ENCODE peak calls at places on chromosomes 11 and 22, in four cellular contexts. E is H1, W is HepG2, M is GM12878. Z is an unnamed sample.

GRCh38 chr11:91199866-91200265 is 977.0 kb upstream of the CHORDC1 start:
- DNase-seq in W (no peak), M (no peak), E (no peak), Z (no peak)

GRCh38 chr11:35387341-35387982 is 31.9 kb downstream of the SLC1A2 start:
- DNase-seq in E (no peak), M (no peak), W (no peak), Z (no peak)

GRCh38 chr22:44729391-44730012 is 22.9 kb upstream of the ARHGAP8 start:
- DNase-seq in W (no peak), M (no peak), E (peak), Z (no peak)

GRCh38 chr11:57668467-57668890 is 565 bp downstream of the ZDHHC5 start:
- DNase-seq in E (no peak), W (no peak), M (no peak), Z (no peak)

GRCh38 chr22:30344447-30345200 is 12.1 kb downstream of the SF3A1 start:
- DNase-seq in E (no peak), M (no peak), W (no peak), Z (no peak)

GRCh38 chr11:72688486-72688885 is 14.3 kb upstream of the PDE2A start:
- DNase-seq in M (no peak), W (no peak), E (no peak), Z (no peak)

GRCh38 chr11:45048870-45049825 is 97.3 kb upstream of the PRDM11 start:
- DNase-seq in M (no peak), W (no peak), E (no peak), Z (no peak)

GRCh38 chr11:35458846-35459245 is 39.5 kb upstream of the SLC1A2 start:
- DNase-seq in M (no peak), E (no peak), W (no peak), Z (no peak)

GRCh38 chr11:120212259-120212888 is 1.5 kb downstream of the OAF start:
- DNase-seq in W (no peak), E (no peak), M (no peak), Z (no peak)

GRCh38 chr22:22195265-22196017 is 49.1 kb upstream of the VPREB1 start:
- DNase-seq in W (peak), M (peak), E (peak), Z (peak)

GRCh38 chr11:6588018-6588417 is 15.4 kb downstream of the RRP8 start:
- DNase-seq in M (no peak), W (no peak), E (no peak), Z (no peak)

GRCh38 chr11:85869776-85870175 is 14.6 kb downstream of the CCDC83 start:
- DNase-seq in W (no peak), M (no peak), E (no peak), Z (no peak)

GRCh38 chr11:85863855-85864254 is 8.7 kb downstream of the CCDC83 start:
- DNase-seq in E (no peak), M (no peak), W (no peak), Z (no peak)

GRCh38 chr11:85866137-85866827 is 11.1 kb downstream of the CCDC83 start:
- DNase-seq in M (no peak), W (no peak), E (no peak), Z (no peak)

GRCh38 chr11:85867751-85868150 is 12.6 kb downstream of the CCDC83 start:
- DNase-seq in E (no peak), W (no peak), M (no peak), Z (no peak)
- TF ChIP-seq SUZ12 in E (no peak), W (no peak), M (no peak), Z (no peak)

DNA sequence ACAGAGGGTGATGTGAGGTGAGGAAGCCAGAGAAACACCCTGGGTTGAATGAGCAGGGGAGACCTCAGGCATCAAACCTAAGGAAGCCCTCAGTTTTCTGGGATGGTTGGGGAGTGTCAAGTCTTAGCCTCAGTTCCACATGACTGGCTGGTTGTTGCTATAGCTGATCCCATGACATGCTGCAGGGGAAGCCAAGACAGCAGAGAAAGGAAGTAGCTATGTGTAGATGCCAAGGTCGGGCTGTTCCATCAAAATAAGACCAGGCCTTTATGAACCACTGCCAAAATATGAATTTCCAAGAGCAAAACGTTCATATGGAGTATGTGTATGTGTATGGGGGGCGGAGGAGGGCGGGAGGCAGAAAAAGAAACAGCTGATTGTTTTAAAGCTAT is 11.6 kb downstream of the CD59 start:
- DNase-seq in W (no peak), M (no peak), E (no peak), Z (no peak)
- TF ChIP-seq ZNF274 in W (no peak), M (no peak), E (no peak), Z (no peak)

GRCh38 chr11:75815345-75815983 is 454 bp downstream of the UVRAG start:
- DNase-seq in W (no peak), M (no peak), E (peak), Z (no peak)
- TF ChIP-seq YY1 in W (no peak), M (no peak), E (no peak), Z (no peak)

DNA sequence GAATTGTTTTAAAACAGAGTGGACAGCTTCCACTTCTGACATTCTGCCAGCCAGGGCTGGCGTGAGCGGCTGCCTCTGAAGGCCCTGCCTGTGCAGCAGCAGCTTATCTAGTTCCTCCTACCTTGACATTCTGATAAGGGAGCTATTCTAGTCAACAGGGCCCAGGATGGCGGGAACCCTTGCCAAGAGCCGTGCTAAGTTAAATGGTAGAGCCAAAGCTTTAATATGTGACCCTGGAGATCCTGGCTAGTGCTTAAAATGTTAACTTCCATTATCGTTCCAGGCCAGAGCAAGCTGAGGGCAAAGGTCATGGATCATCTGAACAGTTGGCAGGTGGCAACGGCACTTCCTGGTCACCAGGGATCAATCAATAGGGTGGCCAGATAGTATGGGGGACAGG is 3.5 kb downstream of the KCNJ5 start:
- DNase-seq in E (no peak), M (no peak), W (peak), Z (no peak)
- TF ChIP-seq SUZ12 in E (no peak), M (no peak), W (no peak), Z (no peak)

DNA sequence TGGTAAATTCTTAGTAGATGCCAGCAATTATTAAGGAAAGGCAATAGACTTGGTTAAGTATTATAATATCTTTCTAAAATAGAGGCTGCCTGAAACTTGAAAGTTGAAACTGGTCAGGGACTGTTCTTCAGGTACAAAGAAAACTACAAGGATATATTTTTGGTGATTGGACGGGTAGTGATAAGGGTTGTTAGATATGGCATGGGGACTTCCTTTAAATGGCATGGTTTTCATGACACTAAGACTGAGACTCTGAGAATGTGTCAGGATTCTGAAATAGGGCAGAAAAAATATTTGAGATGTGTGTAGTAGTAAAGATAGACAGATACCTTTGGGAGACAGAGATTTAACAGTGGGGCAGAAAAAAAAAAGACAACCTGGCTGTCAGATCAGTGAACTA is 108.4 kb upstream of the SLC5A12 start:
- DNase-seq in E (no peak), M (no peak), W (no peak), Z (no peak)
- TF ChIP-seq ZNF274 in E (no peak), M (no peak), W (no peak), Z (no peak)

GRCh38 chr22:16783453-16783852 is 41.8 kb downstream of the XKR3 start:
- DNase-seq in M (no peak), W (no peak), E (no peak), Z (no peak)

GRCh38 chr22:16781764-16782329 is 43.4 kb downstream of the XKR3 start:
- DNase-seq in E (no peak), M (no peak), W (no peak), Z (no peak)

GRCh38 chr22:16781074-16781763 is 44.0 kb downstream of the XKR3 start:
- DNase-seq in M (no peak), W (no peak), E (no peak), Z (no peak)

DNA sequence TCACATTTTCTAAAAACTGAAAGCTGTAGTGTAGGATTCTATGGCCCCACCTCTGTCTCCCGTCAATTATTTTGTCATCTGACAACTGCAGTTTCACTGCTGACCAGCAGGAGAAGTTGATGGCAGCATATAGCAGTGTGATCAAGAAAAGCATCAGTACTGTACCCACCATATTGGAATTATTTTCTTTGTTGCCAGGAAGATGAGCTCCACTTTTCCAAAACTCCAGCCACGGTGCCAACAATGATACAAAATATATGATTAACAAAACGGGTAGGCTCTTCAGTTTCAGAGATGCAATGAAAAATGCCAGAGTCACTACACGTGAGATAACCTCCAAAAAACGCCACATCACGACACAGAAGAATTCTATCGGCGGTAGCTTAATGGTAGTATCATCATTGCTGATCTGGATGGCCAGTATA is 41.3 kb downstream of the XKR3 start:
- DNase-seq in W (peak), E (peak), M (no peak), Z (no peak)
- TF ChIP-seq YY1 in W (no peak), E (peak), M (no peak), Z (no peak)

GRCh38 chr11:133107753-133108152 is 424.5 kb downstream of the OPCML start:
- DNase-seq in M (no peak), W (no peak), E (no peak), Z (no peak)
- TF ChIP-seq SUZ12 in M (no peak), W (no peak), E (no peak), Z (no peak)

GRCh38 chr22:40571887-40572286 is 64.6 kb downstream of the MRTFA start:
- DNase-seq in M (no peak), E (no peak), W (no peak), Z (no peak)

GRCh38 chr22:40567626-40568328 is 68.7 kb downstream of the MRTFA start:
- DNase-seq in E (no peak), W (no peak), M (no peak), Z (no peak)

GRCh38 chr22:40572976-40573375 is 63.5 kb downstream of the MRTFA start:
- DNase-seq in E (no peak), M (no peak), W (no peak), Z (no peak)

GRCh38 chr22:40567106-40567505 is 69.4 kb downstream of the MRTFA start:
- DNase-seq in W (no peak), E (no peak), M (no peak), Z (no peak)
- TF ChIP-seq ZNF274 in W (no peak), E (no peak), M (no peak), Z (no peak)

DNA sequence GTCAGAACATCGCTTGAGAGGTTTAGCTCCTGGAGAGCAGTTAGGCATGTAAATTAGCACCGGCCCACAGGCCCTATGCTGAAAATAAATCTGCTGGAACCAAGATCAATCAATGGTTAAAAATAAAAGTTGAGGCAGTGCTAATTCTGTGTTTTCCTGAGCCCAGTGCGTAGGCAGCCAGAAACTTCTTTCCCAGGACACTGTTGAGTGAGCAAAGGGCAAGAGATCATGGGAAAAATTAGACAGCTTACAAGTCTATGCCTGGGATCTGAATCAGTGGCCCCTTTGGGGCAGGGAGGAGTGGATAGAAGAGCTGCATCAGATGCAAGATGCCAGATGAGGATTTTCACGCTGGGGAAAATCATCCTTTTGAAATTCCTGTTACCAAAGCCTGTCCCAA is 539.2 kb downstream of the BUD13 start:
- DNase-seq in W (no peak), E (no peak), M (no peak), Z (no peak)
- TF ChIP-seq YY1 in W (no peak), E (no peak), M (no peak), Z (no peak)

Z was measured in NT2/D1.